ENCODE peak calls at places on chromosomes 7 and 10, in nine cellular contexts. One of them, this sample, is unnamed.
A peak's percentile ranks its signal among the peaks of the same experiment; 100 is the strongest.

GRCh38 chr10:129936923-129937300 is 27.2 kb downstream of the EBF3 start:
- DNase-seq in nucleus accumbens: no peak
- DNase-seq in H9: no peak
- DNase-seq in activated T-cell treated with anti-CD3 and anti-CD28 coated beads for 1 hour: no peak
- DNase-seq in epithelial cell of prostate: no peak
- DNase-seq in astrocyte of the spinal cord: no peak
- DNase-seq in Caco-2: no peak
- DNase-seq in NCI-H774: no peak
- DNase-seq in GM06990: no peak
- DNase-seq in this sample: no peak

GRCh38 chr7:138433583-138434437 is 26.2 kb upstream of the TRIM24 start:
- DNase-seq in GM06990: no peak
- DNase-seq in epithelial cell of prostate: no peak
- DNase-seq in NCI-H774: no peak
- DNase-seq in Caco-2: no peak
- DNase-seq in astrocyte of the spinal cord: no peak
- DNase-seq in H9: no peak
- DNase-seq in nucleus accumbens: no peak
- DNase-seq in activated T-cell treated with anti-CD3 and anti-CD28 coated beads for 1 hour: no peak
- DNase-seq in this sample: no peak

GRCh38 chr10:126571203-126571602 is 99.3 kb downstream of the C10orf90 start:
- DNase-seq in H9: peak; percentile 74
- DNase-seq in NCI-H774: no peak
- DNase-seq in epithelial cell of prostate: no peak
- DNase-seq in nucleus accumbens: no peak
- DNase-seq in Caco-2: peak; percentile 54
- DNase-seq in GM06990: no peak
- DNase-seq in astrocyte of the spinal cord: no peak
- DNase-seq in activated T-cell treated with anti-CD3 and anti-CD28 coated beads for 1 hour: no peak
- DNase-seq in this sample: no peak

GRCh38 chr7:98107313-98107691 is 640 bp downstream of the LMTK2 start:
- DNase-seq in NCI-H774: no peak
- DNase-seq in H9: no peak
- DNase-seq in astrocyte of the spinal cord: no peak
- DNase-seq in Caco-2: no peak
- DNase-seq in GM06990: no peak
- DNase-seq in epithelial cell of prostate: no peak
- DNase-seq in activated T-cell treated with anti-CD3 and anti-CD28 coated beads for 1 hour: no peak
- DNase-seq in nucleus accumbens: no peak
- DNase-seq in this sample: peak; percentile 22

GRCh38 chr7:38744746-38745145 is 113.6 kb upstream of the AMPH start:
- DNase-seq in epithelial cell of prostate: peak; percentile 37
- DNase-seq in activated T-cell treated with anti-CD3 and anti-CD28 coated beads for 1 hour: no peak
- DNase-seq in astrocyte of the spinal cord: peak; percentile 27
- DNase-seq in nucleus accumbens: no peak
- DNase-seq in Caco-2: no peak
- DNase-seq in NCI-H774: no peak
- DNase-seq in GM06990: no peak
- DNase-seq in H9: no peak
- DNase-seq in this sample: peak; percentile 90

GRCh38 chr10:133160813-133161471 is 923 bp downstream of the KNDC1 start:
- DNase-seq in NCI-H774: no peak
- DNase-seq in Caco-2: peak; percentile 36
- DNase-seq in GM06990: no peak
- DNase-seq in astrocyte of the spinal cord: no peak
- DNase-seq in epithelial cell of prostate: no peak
- DNase-seq in activated T-cell treated with anti-CD3 and anti-CD28 coated beads for 1 hour: no peak
- DNase-seq in H9: no peak
- DNase-seq in nucleus accumbens: no peak
- DNase-seq in this sample: no peak

GRCh38 chr10:80661526-80661925 is 123.8 kb downstream of the SH2D4B start:
- DNase-seq in activated T-cell treated with anti-CD3 and anti-CD28 coated beads for 1 hour: no peak
- DNase-seq in nucleus accumbens: no peak
- DNase-seq in Caco-2: no peak
- DNase-seq in NCI-H774: no peak
- DNase-seq in epithelial cell of prostate: no peak
- DNase-seq in GM06990: no peak
- DNase-seq in H9: no peak
- DNase-seq in astrocyte of the spinal cord: no peak
- DNase-seq in this sample: no peak

GRCh38 chr10:11658801-11659368 is 47.4 kb upstream of the USP6NL start:
- DNase-seq in H9: peak; percentile 9
- DNase-seq in GM06990: no peak
- DNase-seq in Caco-2: no peak
- DNase-seq in astrocyte of the spinal cord: no peak
- DNase-seq in NCI-H774: no peak
- DNase-seq in nucleus accumbens: no peak
- DNase-seq in epithelial cell of prostate: no peak
- DNase-seq in activated T-cell treated with anti-CD3 and anti-CD28 coated beads for 1 hour: no peak
- DNase-seq in this sample: peak; percentile 61

GRCh38 chr10:35096312-35096711 is 6.2 kb upstream of the CUL2 start:
- DNase-seq in epithelial cell of prostate: no peak
- DNase-seq in GM06990: no peak
- DNase-seq in astrocyte of the spinal cord: no peak
- DNase-seq in Caco-2: no peak
- DNase-seq in NCI-H774: no peak
- DNase-seq in activated T-cell treated with anti-CD3 and anti-CD28 coated beads for 1 hour: no peak
- DNase-seq in H9: no peak
- DNase-seq in nucleus accumbens: no peak
- DNase-seq in this sample: no peak

GRCh38 chr10:3886191-3886590 is 101.2 kb upstream of the KLF6 start:
- DNase-seq in GM06990: no peak
- DNase-seq in NCI-H774: no peak
- DNase-seq in H9: peak; percentile 70
- DNase-seq in epithelial cell of prostate: no peak
- DNase-seq in activated T-cell treated with anti-CD3 and anti-CD28 coated beads for 1 hour: no peak
- DNase-seq in Caco-2: peak; percentile 62
- DNase-seq in nucleus accumbens: no peak
- DNase-seq in astrocyte of the spinal cord: peak; percentile 77
- DNase-seq in this sample: no peak

GRCh38 chr7:50560865-50561351 is 4.3 kb downstream of the DDC start:
- DNase-seq in NCI-H774: peak; percentile 73
- DNase-seq in nucleus accumbens: no peak
- DNase-seq in activated T-cell treated with anti-CD3 and anti-CD28 coated beads for 1 hour: no peak
- DNase-seq in H9: no peak
- DNase-seq in epithelial cell of prostate: no peak
- DNase-seq in GM06990: no peak
- DNase-seq in astrocyte of the spinal cord: no peak
- DNase-seq in Caco-2: no peak
- DNase-seq in this sample: no peak

GRCh38 chr10:113754125-113754524 is 2.6 kb downstream of the PLEKHS1 start:
- DNase-seq in activated T-cell treated with anti-CD3 and anti-CD28 coated beads for 1 hour: no peak
- DNase-seq in GM06990: no peak
- DNase-seq in astrocyte of the spinal cord: no peak
- DNase-seq in NCI-H774: no peak
- DNase-seq in H9: no peak
- DNase-seq in Caco-2: no peak
- DNase-seq in nucleus accumbens: no peak
- DNase-seq in epithelial cell of prostate: no peak
- DNase-seq in this sample: no peak

GRCh38 chr7:131196808-131197207 is 130.9 kb upstream of the MKLN1 start:
- DNase-seq in GM06990: no peak
- DNase-seq in activated T-cell treated with anti-CD3 and anti-CD28 coated beads for 1 hour: no peak
- DNase-seq in H9: no peak
- DNase-seq in nucleus accumbens: no peak
- DNase-seq in NCI-H774: peak; percentile 22
- DNase-seq in astrocyte of the spinal cord: peak; percentile 39
- DNase-seq in Caco-2: no peak
- DNase-seq in epithelial cell of prostate: no peak
- DNase-seq in this sample: peak; percentile 48

GRCh38 chr10:110209926-110210662 is 2.7 kb downstream of the MXI1 start:
- DNase-seq in GM06990: peak; percentile 49
- DNase-seq in epithelial cell of prostate: no peak
- DNase-seq in nucleus accumbens: peak; percentile 69
- DNase-seq in H9: peak; percentile 47
- DNase-seq in astrocyte of the spinal cord: peak; percentile 45
- DNase-seq in NCI-H774: no peak
- DNase-seq in activated T-cell treated with anti-CD3 and anti-CD28 coated beads for 1 hour: peak; percentile 44
- DNase-seq in Caco-2: no peak
- DNase-seq in this sample: peak; percentile 56

GRCh38 chr10:3807221-3807927 is 22.4 kb upstream of the KLF6 start:
- DNase-seq in astrocyte of the spinal cord: peak; percentile 79
- DNase-seq in GM06990: no peak
- DNase-seq in epithelial cell of prostate: no peak
- DNase-seq in nucleus accumbens: no peak
- DNase-seq in H9: no peak
- DNase-seq in activated T-cell treated with anti-CD3 and anti-CD28 coated beads for 1 hour: no peak
- DNase-seq in NCI-H774: no peak
- DNase-seq in Caco-2: no peak
- DNase-seq in this sample: no peak

GRCh38 chr10:75611972-75612331 is 180.5 kb downstream of the LRMDA start:
- DNase-seq in astrocyte of the spinal cord: no peak
- DNase-seq in GM06990: no peak
- DNase-seq in nucleus accumbens: no peak
- DNase-seq in NCI-H774: no peak
- DNase-seq in H9: no peak
- DNase-seq in activated T-cell treated with anti-CD3 and anti-CD28 coated beads for 1 hour: no peak
- DNase-seq in Caco-2: no peak
- DNase-seq in epithelial cell of prostate: no peak
- DNase-seq in this sample: no peak